ENCODE peak calls at places on chromosomes 5 and 9, in four cellular contexts. U is WTC11, V is HepG2, Y is K562. B is an unnamed sample.

GRCh38 chr5:157574456-157575095 is 999 bp downstream of the ADAM19 start:
- DNase-seq in V (no peak), U (peak; percentile 25), Y (no peak), B (no peak)

GRCh38 chr5:150289551-150290390 is at the start of gene CAMK2A:
- DNase-seq in U (peak; percentile 75), Y (peak; percentile 49), V (no peak), B (no peak)

GRCh38 chr5:153969563-153969895 is 69.2 kb downstream of the FAM114A2 start:
- DNase-seq in U (no peak), Y (no peak), V (no peak), B (no peak)

GRCh38 chr5:65127181-65127901 is 354.4 kb downstream of the ADAMTS6 start:
- DNase-seq in Y (no peak), U (no peak), V (no peak), B (no peak)

GRCh38 chr5:124057161-124057814 is 545.3 kb downstream of the CSNK1G3 start:
- DNase-seq in V (no peak), Y (no peak), U (no peak), B (peak; percentile 47)

GRCh38 chr5:112594060-112594850 is 143.4 kb upstream of the APC start:
- DNase-seq in U (no peak), Y (no peak), V (no peak), B (no peak)

GRCh38 chr5:73433982-73434342 is 14.6 kb downstream of the FOXD1 start:
- DNase-seq in V (no peak), U (no peak), Y (no peak), B (no peak)

GRCh38 chr9:35814106-35814840 is 569 bp downstream of the HINT2 start:
- DNase-seq in Y (no peak), V (peak; percentile 84), U (peak; percentile 79), B (no peak)

GRCh38 chr9:12972608-12973589 is 198.1 kb downstream of the LURAP1L start:
- DNase-seq in V (peak; percentile 27), Y (no peak), U (no peak), B (no peak)

GRCh38 chr5:8615142-8615858 is 746.4 kb downstream of the MTRR start:
- DNase-seq in Y (no peak), V (no peak), U (no peak), B (no peak)

GRCh38 chr9:76200730-76201129 is 193.5 kb downstream of the RFK start:
- DNase-seq in Y (no peak), U (no peak), V (no peak), B (no peak)

GRCh38 chr5:162272417-162272816 is 204.8 kb downstream of the GABRG2 start:
- DNase-seq in Y (no peak), U (no peak), V (no peak), B (no peak)

GRCh38 chr5:142109356-142110045 is 922 bp downstream of the NDFIP1 start:
- DNase-seq in V (no peak), U (no peak), Y (no peak), B (no peak)

GRCh38 chr9:37010180-37010579 is 23.9 kb downstream of the PAX5 start:
- DNase-seq in U (no peak), Y (no peak), V (no peak), B (no peak)

GRCh38 chr9:133605856-133606721 is 3.1 kb downstream of the FAM163B start:
- DNase-seq in V (no peak), U (no peak), Y (no peak), B (no peak)

GRCh38 chr5:172760933-172761332 is 10.1 kb downstream of the DUSP1 start:
- DNase-seq in V (no peak), U (no peak), Y (no peak), B (no peak)

GRCh38 chr9:127559247-127559680 is 52.8 kb upstream of the STXBP1 start:
- DNase-seq in U (no peak), V (no peak), Y (no peak), B (no peak)

GRCh38 chr9:127116946-127117345 is 5.5 kb downstream of the ANGPTL2 start:
- DNase-seq in V (no peak), U (no peak), Y (no peak), B (no peak)

GRCh38 chr9:123400926-123401503 is 45.0 kb downstream of the CRB2 start:
- DNase-seq in U (no peak), V (no peak), Y (no peak), B (no peak)

GRCh38 chr9:6999788-7000187 is 242.0 kb downstream of the KDM4C start:
- DNase-seq in U (no peak), Y (no peak), V (no peak), B (no peak)

GRCh38 chr5:102481044-102481715 is 17.6 kb downstream of the SLCO6A1 start:
- DNase-seq in U (no peak), V (no peak), Y (no peak), B (no peak)

GRCh38 chr9:16915126-16915831 is 44.8 kb upstream of the BNC2 start:
- DNase-seq in Y (no peak), U (no peak), V (no peak), B (no peak)

GRCh38 chr5:170632266-170632984 is 128.6 kb downstream of the KCNIP1 start:
- DNase-seq in Y (peak; percentile 20), V (no peak), U (peak; percentile 61), B (no peak)

GRCh38 chr5:115601709-115602584 is at the start of gene TICAM2:
- DNase-seq in Y (peak; percentile 47), U (peak; percentile 78), V (no peak), B (peak; percentile 77)

GRCh38 chr5:54807421-54807820 is 178.0 kb downstream of the ESM1 start:
- DNase-seq in Y (no peak), U (no peak), V (no peak), B (no peak)

GRCh38 chr5:41517909-41518308 is 7.5 kb upstream of the PLCXD3 start:
- DNase-seq in V (no peak), U (no peak), Y (no peak), B (no peak)

GRCh38 chr5:138968601-138969000 is 93.5 kb upstream of the LRRTM2 start:
- DNase-seq in V (no peak), Y (no peak), U (no peak), B (no peak)

GRCh38 chr5:148540636-148541035 is 113.7 kb downstream of the HTR4 start:
- DNase-seq in Y (peak; percentile 17), U (no peak), V (no peak), B (no peak)

GRCh38 chr5:134975078-134975715 is 7.5 kb downstream of the CATSPER3 start:
- DNase-seq in V (peak; percentile 71), U (no peak), Y (no peak), B (no peak)

GRCh38 chr9:136789523-136789937 is 1.6 kb upstream of the TMEM141 start:
- DNase-seq in U (no peak), Y (no peak), V (peak; percentile 89), B (no peak)

GRCh38 chr9:22237497-22238363 is 208.9 kb upstream of the DMRTA1 start:
- DNase-seq in Y (no peak), U (no peak), V (peak; percentile 24), B (no peak)

GRCh38 chr5:91219803-91220371 is 163.2 kb downstream of the ARRDC3 start:
- DNase-seq in U (no peak), Y (peak; percentile 29), V (no peak), B (no peak)

GRCh38 chr9:117704024-117704575 is at the start of gene TLR4:
- DNase-seq in U (peak; percentile 12), V (no peak), Y (no peak), B (peak; percentile 45)

GRCh38 chr5:170408866-170409265 is 19.7 kb upstream of the KCNMB1 start:
- DNase-seq in V (no peak), U (no peak), Y (no peak), B (no peak)

GRCh38 chr9:97293827-97294226 is 13.6 kb upstream of the CCDC180 start:
- DNase-seq in V (no peak), Y (no peak), U (no peak), B (no peak)

GRCh38 chr5:73690015-73690414 is 64.0 kb downstream of the ARHGEF28 start:
- DNase-seq in U (no peak), Y (no peak), V (no peak), B (no peak)

GRCh38 chr5:142783601-142784291 is 13.6 kb downstream of the ARHGAP26 start:
- DNase-seq in V (no peak), Y (no peak), U (no peak), B (peak; percentile 52)

GRCh38 chr5:163508753-163509152 is 3.3 kb downstream of the MAT2B start:
- DNase-seq in V (no peak), Y (no peak), U (no peak), B (no peak)

GRCh38 chr5:96259211-96259772 is 173.8 kb downstream of the PCSK1 start:
- DNase-seq in U (no peak), Y (no peak), V (peak; percentile 11), B (peak; percentile 8)
- TF ChIP-seq ETV6 in U (no peak), Y (no peak), V (no peak), B (no peak)

GRCh38 chr9:107949058-107949457 is 459.5 kb upstream of the KLF4 start:
- DNase-seq in U (no peak), Y (no peak), V (no peak), B (no peak)
- TF ChIP-seq ETV6 in U (no peak), Y (no peak), V (no peak), B (no peak)

DNA sequence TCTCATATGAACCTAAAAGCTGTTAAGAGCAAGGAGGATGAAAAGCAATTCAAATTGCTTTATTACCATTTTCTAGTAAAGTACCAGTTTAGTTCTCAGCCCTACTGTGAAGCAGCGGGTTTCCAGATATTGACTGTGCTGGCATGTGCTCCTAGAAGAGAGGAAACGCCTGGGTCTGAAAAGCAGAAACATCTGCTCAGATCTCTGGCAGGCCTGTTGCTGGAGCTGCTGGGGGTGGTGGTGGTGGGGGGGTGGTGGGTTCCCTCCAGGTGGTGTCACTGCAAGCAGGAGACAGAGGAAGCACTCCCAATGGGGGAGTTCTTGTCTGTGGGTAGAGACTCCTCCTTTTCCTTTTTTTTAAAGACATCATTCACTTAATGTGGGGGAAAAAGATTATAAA is 105.4 kb upstream of the ZNF462 start:
- DNase-seq in V (no peak), Y (no peak), U (no peak), B (no peak)
- TF ChIP-seq ETV6 in V (no peak), Y (no peak), U (no peak), B (no peak)

DNA sequence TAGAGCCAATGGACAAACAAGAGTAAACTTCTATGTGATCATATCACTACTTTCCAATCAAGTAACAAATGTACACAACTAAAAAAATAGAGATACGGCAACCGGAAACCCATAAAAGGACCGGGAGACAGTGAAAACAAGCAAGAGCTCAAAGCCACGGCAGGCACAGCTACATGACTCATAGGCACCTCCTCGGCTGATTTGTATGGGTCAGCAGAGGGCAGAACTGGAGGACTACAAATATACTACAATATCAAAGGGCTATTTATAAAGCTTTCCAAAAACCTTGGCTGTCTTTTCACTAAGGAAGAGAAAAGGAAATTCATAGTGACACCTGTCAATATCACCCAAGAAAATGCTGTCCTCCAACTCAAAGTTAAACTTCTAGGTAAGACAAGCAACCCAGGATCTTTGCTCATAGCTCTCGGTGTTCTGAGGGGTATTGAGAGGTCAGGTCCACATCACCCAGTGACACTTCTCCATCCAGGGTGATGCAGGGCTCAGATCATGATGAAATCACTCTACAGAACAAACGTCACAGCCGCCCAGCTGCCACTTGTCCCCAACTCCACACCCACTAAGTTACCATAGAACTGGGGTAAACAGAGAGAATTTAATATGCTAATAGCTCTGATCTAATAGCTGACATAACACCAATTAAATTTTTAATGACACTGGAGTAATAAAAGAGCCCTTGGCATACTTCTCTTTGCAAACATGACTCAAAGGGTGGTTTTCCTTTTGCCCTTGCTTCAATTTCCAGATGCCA is 41.3 kb downstream of the PFDN1 start:
- DNase-seq in V (peak; percentile 85), Y (peak; percentile 72), U (no peak), B (no peak)
- TF ChIP-seq ETV6 in V (no peak), Y (no peak), U (no peak), B (no peak)